ENCODE peak calls at places on chromosomes 11 and 22, in four cellular contexts. One of them, this sample, is unnamed. For H3K4me1, the result is how much of the 10 kb centered on the place peaks cover.

GRCh38 chr11:65516135-65516968 is 8.5 kb upstream of the SCYL1 start:
- DNase-seq in mucosa of descending colon: no peak
- DNase-seq in IMR-90: no peak
- DNase-seq in Panc1: no peak
- DNase-seq in this sample: no peak

GRCh38 chr11:128940603-128941002 is 2.1 kb downstream of the TP53AIP1 start:
- DNase-seq in mucosa of descending colon: no peak
- DNase-seq in IMR-90: no peak
- DNase-seq in Panc1: no peak
- DNase-seq in this sample: no peak

GRCh38 chr11:12599408-12600143 is 74.6 kb upstream of the TEAD1 start:
- DNase-seq in mucosa of descending colon: peak
- DNase-seq in IMR-90: no peak
- DNase-seq in Panc1: no peak
- DNase-seq in this sample: peak

GRCh38 chr22:25084405-25085107 is 115.1 kb upstream of the CRYBB3 start:
- DNase-seq in mucosa of descending colon: no peak
- DNase-seq in IMR-90: no peak
- DNase-seq in Panc1: no peak
- DNase-seq in this sample: no peak

GRCh38 chr11:102810943-102811528 is 13.1 kb upstream of the MMP1 start:
- DNase-seq in mucosa of descending colon: no peak
- DNase-seq in IMR-90: peak
- DNase-seq in Panc1: no peak
- DNase-seq in this sample: no peak

GRCh38 chr22:47811971-47812370 is 1049.5 kb downstream of the TBC1D22A start:
- DNase-seq in mucosa of descending colon: no peak
- DNase-seq in IMR-90: no peak
- DNase-seq in Panc1: no peak
- DNase-seq in this sample: no peak

GRCh38 chr11:128476729-128477128 is 110.6 kb downstream of the ETS1 start:
- DNase-seq in mucosa of descending colon: peak
- DNase-seq in IMR-90: no peak
- DNase-seq in Panc1: no peak
- DNase-seq in this sample: no peak

GRCh38 chr11:67664696-67665536 is 9.5 kb downstream of the ALDH3B2 start:
- DNase-seq in mucosa of descending colon: no peak
- DNase-seq in IMR-90: no peak
- DNase-seq in Panc1: no peak
- DNase-seq in this sample: peak

GRCh38 chr11:128290106-128290840 is 297.1 kb downstream of the ETS1 start:
- DNase-seq in mucosa of descending colon: peak
- DNase-seq in IMR-90: peak
- DNase-seq in Panc1: peak
- DNase-seq in this sample: peak

GRCh38 chr22:43180670-43181069 is 6.3 kb downstream of the TTLL12 start:
- DNase-seq in mucosa of descending colon: no peak
- DNase-seq in IMR-90: no peak
- DNase-seq in Panc1: no peak
- DNase-seq in this sample: no peak

GRCh38 chr11:61617515-61617914 is 36.6 kb upstream of the SYT7 start:
- DNase-seq in mucosa of descending colon: no peak
- DNase-seq in IMR-90: peak
- DNase-seq in Panc1: no peak
- DNase-seq in this sample: no peak

GRCh38 chr11:115709297-115709696 is 205.1 kb upstream of the CADM1 start:
- DNase-seq in mucosa of descending colon: no peak
- DNase-seq in IMR-90: no peak
- DNase-seq in Panc1: no peak
- DNase-seq in this sample: no peak

GRCh38 chr22:30922151-30922611 is 46.4 kb downstream of the MORC2 start:
- DNase-seq in mucosa of descending colon: peak
- DNase-seq in IMR-90: peak
- DNase-seq in Panc1: peak
- DNase-seq in this sample: no peak

GRCh38 chr11:64447717-64448598 is 89.0 kb downstream of the RPS6KA4 start:
- DNase-seq in mucosa of descending colon: peak
- DNase-seq in IMR-90: peak
- DNase-seq in Panc1: no peak
- DNase-seq in this sample: peak

GRCh38 chr11:100930185-100930778 is 199.3 kb downstream of the PGR start:
- DNase-seq in mucosa of descending colon: no peak
- DNase-seq in IMR-90: peak
- DNase-seq in Panc1: no peak
- DNase-seq in this sample: no peak

GRCh38 chr11:130653838-130654601 is 205.6 kb downstream of the ADAMTS15 start:
- DNase-seq in mucosa of descending colon: peak
- DNase-seq in IMR-90: peak
- DNase-seq in Panc1: no peak
- DNase-seq in this sample: peak

GRCh38 chr11:128790200-128790599 is 76.9 kb downstream of the KCNJ1 start:
- DNase-seq in mucosa of descending colon: no peak
- DNase-seq in IMR-90: peak
- DNase-seq in Panc1: no peak
- DNase-seq in this sample: no peak

GRCh38 chr22:24117942-24118341 is 63.3 kb upstream of the SUSD2 start:
- DNase-seq in mucosa of descending colon: no peak
- DNase-seq in IMR-90: no peak
- DNase-seq in Panc1: no peak
- DNase-seq in this sample: no peak

GRCh38 chr22:39135092-39135896 is 17.2 kb downstream of the CBX7 start:
- DNase-seq in mucosa of descending colon: no peak
- DNase-seq in IMR-90: no peak
- DNase-seq in Panc1: no peak
- DNase-seq in this sample: no peak

GRCh38 chr11:36092314-36093030 is 148.6 kb downstream of the LDLRAD3 start:
- DNase-seq in mucosa of descending colon: no peak
- DNase-seq in IMR-90: peak
- DNase-seq in Panc1: no peak
- DNase-seq in this sample: no peak

GRCh38 chr11:115624065-115624464 is 119.8 kb upstream of the CADM1 start:
- DNase-seq in mucosa of descending colon: no peak
- DNase-seq in IMR-90: no peak
- DNase-seq in Panc1: no peak
- DNase-seq in this sample: no peak

GRCh38 chr11:35180311-35181233 is 41.6 kb downstream of the CD44 start:
- DNase-seq in mucosa of descending colon: no peak
- DNase-seq in IMR-90: peak
- DNase-seq in Panc1: no peak
- DNase-seq in this sample: no peak

GRCh38 chr11:72326151-72326842 is 82.3 kb upstream of the PHOX2A start:
- DNase-seq in mucosa of descending colon: no peak
- DNase-seq in IMR-90: peak
- DNase-seq in Panc1: no peak
- DNase-seq in this sample: no peak

GRCh38 chr11:103888541-103888951 is 147.9 kb upstream of the DDI1 start:
- DNase-seq in mucosa of descending colon: no peak
- DNase-seq in IMR-90: no peak
- DNase-seq in Panc1: no peak
- DNase-seq in this sample: no peak

GRCh38 chr11:90476442-90477007 is 253.7 kb upstream of the CHORDC1 start:
- DNase-seq in mucosa of descending colon: peak
- DNase-seq in IMR-90: peak
- DNase-seq in Panc1: no peak
- DNase-seq in this sample: no peak

DNA sequence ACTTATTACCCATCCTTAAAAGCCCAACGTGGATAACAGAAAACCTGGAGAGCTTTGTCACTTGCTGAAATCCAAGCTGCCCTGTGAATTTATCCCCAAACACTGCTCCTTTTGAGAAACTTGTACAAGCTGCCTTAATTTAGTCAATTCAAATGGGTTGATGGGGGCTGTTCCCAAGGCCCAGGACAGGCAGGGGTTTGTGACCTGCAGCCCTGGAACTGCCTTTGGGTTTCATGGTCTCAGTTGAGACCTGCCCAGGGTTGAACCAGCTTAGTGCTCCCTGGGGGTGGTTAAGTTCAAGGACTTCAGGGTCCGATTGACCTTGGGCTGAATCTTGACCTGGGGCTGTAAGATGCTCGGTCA is 112.1 kb upstream of the OR4B1 start:
- DNase-seq in mucosa of descending colon: no peak
- DNase-seq in IMR-90: no peak
- DNase-seq in Panc1: no peak
- DNase-seq in this sample: no peak
- H3K4me1 ChIP-seq in mucosa of descending colon: under half
- H3K4me1 ChIP-seq in IMR-90: under half
- H3K4me1 ChIP-seq in Panc1: under half
- H3K4me1 ChIP-seq in this sample: under half

GRCh38 chr11:2700415-2701211 is 819 bp upstream of the KCNQ1OT1 start:
- DNase-seq in mucosa of descending colon: peak
- DNase-seq in IMR-90: no peak
- DNase-seq in Panc1: no peak
- DNase-seq in this sample: peak
- H3K4me3 ChIP-seq in mucosa of descending colon: peak
- H3K4me3 ChIP-seq in IMR-90: peak
- H3K4me3 ChIP-seq in Panc1: peak
- H3K4me3 ChIP-seq in this sample: peak

GRCh38 chr11:17890333-17890732 is 122.5 kb downstream of the SERGEF start:
- DNase-seq in mucosa of descending colon: no peak
- DNase-seq in IMR-90: no peak
- DNase-seq in Panc1: no peak
- DNase-seq in this sample: no peak
- TF ChIP-seq CTCF in mucosa of descending colon: no peak
- TF ChIP-seq CTCF in IMR-90: no peak
- TF ChIP-seq CTCF in Panc1: peak
- TF ChIP-seq CTCF in this sample: no peak

GRCh38 chr11:96214745-96215093 is 128.3 kb downstream of the MAML2 start:
- DNase-seq in mucosa of descending colon: no peak
- DNase-seq in IMR-90: no peak
- DNase-seq in Panc1: no peak
- DNase-seq in this sample: no peak
- H3K4me1 ChIP-seq in mucosa of descending colon: under half
- H3K4me1 ChIP-seq in IMR-90: under half
- H3K4me1 ChIP-seq in Panc1: under half
- H3K4me1 ChIP-seq in this sample: half or more

GRCh38 chr11:69705246-69705856 is 1.5 kb upstream of the FGF19 start:
- DNase-seq in mucosa of descending colon: no peak
- DNase-seq in IMR-90: no peak
- DNase-seq in Panc1: no peak
- DNase-seq in this sample: no peak

GRCh38 chr11:69704508-69705245 is 855 bp upstream of the FGF19 start:
- DNase-seq in mucosa of descending colon: peak
- DNase-seq in IMR-90: no peak
- DNase-seq in Panc1: no peak
- DNase-seq in this sample: no peak

GRCh38 chr11:69705901-69706787 is 2.3 kb upstream of the FGF19 start:
- DNase-seq in mucosa of descending colon: peak
- DNase-seq in IMR-90: no peak
- DNase-seq in Panc1: no peak
- DNase-seq in this sample: no peak

GRCh38 chr11:69708731-69709401 is 5.0 kb upstream of the FGF19 start:
- DNase-seq in mucosa of descending colon: no peak
- DNase-seq in IMR-90: no peak
- DNase-seq in Panc1: no peak
- DNase-seq in this sample: no peak

DNA sequence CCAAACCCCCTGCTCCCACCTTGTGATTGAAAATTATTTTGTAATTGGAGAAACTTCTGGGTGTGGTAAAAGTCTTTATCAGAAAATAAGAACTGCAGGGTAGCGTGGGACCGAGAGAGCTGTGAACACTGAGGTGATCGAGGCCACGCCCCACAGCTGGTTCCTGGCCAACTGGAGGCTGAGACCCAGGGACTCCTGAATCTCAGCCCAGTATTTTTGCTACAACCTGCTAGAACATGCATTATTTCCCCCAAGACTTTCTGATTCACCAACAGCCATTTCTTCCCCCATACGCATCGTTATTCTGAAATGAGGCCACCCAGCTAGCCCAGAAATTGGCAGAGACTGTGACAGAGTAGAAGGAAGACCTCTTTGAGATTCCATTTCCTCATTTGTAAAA is 3.3 kb upstream of the FGF19 start:
- DNase-seq in mucosa of descending colon: peak
- DNase-seq in IMR-90: no peak
- DNase-seq in Panc1: no peak
- DNase-seq in this sample: no peak
- H3K4me3 ChIP-seq in mucosa of descending colon: no peak
- H3K4me3 ChIP-seq in IMR-90: no peak
- H3K4me3 ChIP-seq in Panc1: no peak
- H3K4me3 ChIP-seq in this sample: no peak

GRCh38 chr11:59263225-59263894 is 50.6 kb upstream of the MPEG1 start:
- DNase-seq in mucosa of descending colon: peak
- DNase-seq in IMR-90: no peak
- DNase-seq in Panc1: no peak
- DNase-seq in this sample: no peak
- TF ChIP-seq CTCF in mucosa of descending colon: peak
- TF ChIP-seq CTCF in IMR-90: no peak
- TF ChIP-seq CTCF in Panc1: no peak
- TF ChIP-seq CTCF in this sample: no peak

DNA sequence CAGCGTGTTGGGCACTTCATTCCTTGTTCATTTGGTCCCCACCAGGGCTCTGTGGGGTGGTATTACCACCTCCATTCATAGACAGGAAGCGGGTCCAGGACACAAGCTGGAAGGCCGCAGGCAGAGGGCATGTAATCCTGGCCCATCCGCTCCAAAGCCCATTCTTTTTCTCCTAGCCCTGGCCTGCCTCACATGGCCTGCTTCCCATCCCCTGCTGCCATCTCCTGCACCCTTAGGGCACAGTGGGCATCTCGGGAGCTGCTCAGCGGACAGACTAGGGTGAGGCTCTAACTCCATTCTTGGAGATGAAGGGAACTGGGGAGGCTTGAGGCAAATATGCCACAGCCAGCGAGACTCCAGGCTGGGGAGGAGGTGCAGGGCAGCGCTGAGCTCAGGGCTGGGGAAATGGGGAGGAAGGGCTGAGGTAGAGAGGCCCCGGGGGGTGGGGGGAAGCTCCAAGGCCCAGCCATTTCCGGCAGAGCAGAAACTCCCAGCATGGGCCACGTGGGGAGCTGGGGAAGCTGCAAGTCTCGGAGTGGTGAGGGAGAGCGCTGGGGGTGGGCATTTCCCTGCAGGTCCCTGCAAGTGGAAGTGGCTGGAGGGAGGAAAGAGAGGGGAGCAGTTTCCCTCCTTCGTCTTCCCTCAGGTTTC is 14.3 kb upstream of the BCL9L start:
- DNase-seq in mucosa of descending colon: no peak
- DNase-seq in IMR-90: no peak
- DNase-seq in Panc1: no peak
- DNase-seq in this sample: no peak
- H3K4me1 ChIP-seq in mucosa of descending colon: under half
- H3K4me1 ChIP-seq in IMR-90: under half
- H3K4me1 ChIP-seq in Panc1: under half
- H3K4me1 ChIP-seq in this sample: under half

GRCh38 chr22:18110194-18110943 is at the start of gene TUBA8:
- DNase-seq in mucosa of descending colon: peak
- DNase-seq in IMR-90: peak
- DNase-seq in Panc1: no peak
- DNase-seq in this sample: no peak

GRCh38 chr22:18110944-18111758 is 542 bp downstream of the TUBA8 start:
- DNase-seq in mucosa of descending colon: no peak
- DNase-seq in IMR-90: no peak
- DNase-seq in Panc1: no peak
- DNase-seq in this sample: no peak

GRCh38 chr22:18108187-18108586 is 2.4 kb upstream of the TUBA8 start:
- DNase-seq in mucosa of descending colon: no peak
- DNase-seq in IMR-90: no peak
- DNase-seq in Panc1: no peak
- DNase-seq in this sample: no peak

GRCh38 chr22:18111759-18112330 is 1.2 kb downstream of the TUBA8 start:
- DNase-seq in mucosa of descending colon: no peak
- DNase-seq in IMR-90: no peak
- DNase-seq in Panc1: no peak
- DNase-seq in this sample: no peak

GRCh38 chr22:18109410-18110193 is 1.0 kb upstream of the TUBA8 start:
- DNase-seq in mucosa of descending colon: no peak
- DNase-seq in IMR-90: no peak
- DNase-seq in Panc1: no peak
- DNase-seq in this sample: no peak
- H3K4me3 ChIP-seq in mucosa of descending colon: no peak
- H3K4me3 ChIP-seq in IMR-90: no peak
- H3K4me3 ChIP-seq in Panc1: peak
- H3K4me3 ChIP-seq in this sample: peak